ENCODE peak calls at places on chromosome 17, in seven cellular contexts. I is GM12878, M is K562, L is GM12891, E is GM12892, U is HepG2, C is H1. O is an unnamed sample.

GRCh38 chr17:57257911-57258885 is 1.9 kb downstream of the MSI2 start:
- DNase-seq in I (no peak), M (peak), L (no peak), E (no peak), U (peak), C (peak), O (no peak)

GRCh38 chr17:21090889-21091618 is 35.7 kb upstream of the DHRS7B start:
- DNase-seq in I (no peak), M (no peak), L (no peak), E (no peak), U (no peak), C (no peak), O (no peak)

GRCh38 chr17:3801043-3801746 is at the start of gene ITGAE:
- DNase-seq in I (no peak), M (no peak), L (no peak), E (no peak), U (no peak), C (no peak), O (no peak)

GRCh38 chr17:40178660-40179059 is 1.4 kb downstream of the RAPGEFL1 start:
- DNase-seq in I (no peak), M (no peak), L (no peak), E (no peak), U (no peak), C (no peak), O (no peak)

GRCh38 chr17:43679911-43680310 is 18.2 kb upstream of the MEOX1 start:
- DNase-seq in I (no peak), M (no peak), L (no peak), E (no peak), U (no peak), C (no peak), O (no peak)

GRCh38 chr17:64707077-64707591 is 45.0 kb upstream of the SMURF2 start:
- DNase-seq in I (no peak), M (no peak), L (no peak), E (no peak), U (peak), C (no peak), O (peak)

GRCh38 chr17:1787301-1787902 is 25.5 kb downstream of the SERPINF1 start:
- DNase-seq in I (no peak), M (no peak), L (no peak), E (no peak), U (peak), C (no peak), O (peak)

GRCh38 chr17:6421700-6422604 is 13.0 kb downstream of the AIPL1 start:
- DNase-seq in I (no peak), M (peak), L (peak), E (peak), U (peak), C (peak), O (peak)

GRCh38 chr17:31595666-31596381 is 204.3 kb downstream of the RAB11FIP4 start:
- DNase-seq in I (no peak), M (no peak), L (no peak), E (no peak), U (no peak), C (no peak), O (no peak)

GRCh38 chr17:21532763-21533385 is 156.7 kb downstream of the KCNJ12 start:
- DNase-seq in I (no peak), M (no peak), L (no peak), E (no peak), U (no peak), C (no peak), O (no peak)

GRCh38 chr17:39699818-39700147 is at the start of gene ERBB2:
- DNase-seq in I (no peak), M (no peak), L (no peak), E (no peak), U (peak), C (peak), O (no peak)

GRCh38 chr17:45857977-45858708 is 13.5 kb downstream of the SPPL2C start:
- DNase-seq in I (no peak), M (peak), L (no peak), E (no peak), U (peak), C (peak), O (no peak)

GRCh38 chr17:44235583-44235936 is 16.1 kb upstream of the UBTF start:
- DNase-seq in I (no peak), M (no peak), L (no peak), E (no peak), U (no peak), C (no peak), O (no peak)

GRCh38 chr17:31678431-31678830 is 180.6 kb downstream of the COPRS start:
- DNase-seq in I (no peak), M (no peak), L (no peak), E (no peak), U (no peak), C (no peak), O (no peak)

GRCh38 chr17:70848785-70849184 is 679.5 kb downstream of the KCNJ2 start:
- DNase-seq in I (no peak), M (no peak), L (no peak), E (no peak), U (no peak), C (no peak), O (no peak)

GRCh38 chr17:76953926-76954325 is 85.7 kb downstream of the MGAT5B start:
- DNase-seq in I (no peak), M (no peak), L (no peak), E (no peak), U (no peak), C (no peak), O (no peak)

GRCh38 chr17:78839762-78840529 is 668 bp downstream of the USP36 start:
- DNase-seq in I (no peak), M (no peak), L (peak), E (peak), U (peak), C (no peak), O (peak)

GRCh38 chr17:3964203-3965122 is at the start of gene ATP2A3:
- DNase-seq in I (no peak), M (peak), L (peak), E (peak), U (no peak), C (peak), O (peak)

GRCh38 chr17:61410555-61411089 is 11.0 kb downstream of the TBX2 start:
- DNase-seq in I (no peak), M (no peak), L (peak), E (peak), U (no peak), C (peak), O (peak)

GRCh38 chr17:21452377-21453143 is 76.4 kb downstream of the KCNJ12 start:
- DNase-seq in I (no peak), M (peak), L (no peak), E (no peak), U (peak), C (peak), O (no peak)

GRCh38 chr17:75383842-75384195 is 21.7 kb downstream of the GRB2 start:
- DNase-seq in I (no peak), M (no peak), L (no peak), E (no peak), U (no peak), C (no peak), O (no peak)

GRCh38 chr17:40901981-40902862 is 17.2 kb upstream of the KRT20 start:
- DNase-seq in I (no peak), M (no peak), L (no peak), E (no peak), U (peak), C (no peak), O (no peak)

GRCh38 chr17:32341141-32341856 is 674 bp downstream of the C17orf75 start:
- DNase-seq in I (no peak), M (peak), L (no peak), E (no peak), U (peak), C (no peak), O (peak)

GRCh38 chr17:42675348-42675983 is 1.3 kb downstream of the PLEKHH3 start:
- DNase-seq in I (no peak), M (peak), L (no peak), E (no peak), U (no peak), C (peak), O (peak)

GRCh38 chr17:75181608-75182318 is 996 bp downstream of the SUMO2 start:
- DNase-seq in I (no peak), M (peak), L (no peak), E (no peak), U (no peak), C (no peak), O (peak)

GRCh38 chr17:39636927-39637736 is at the start of gene STARD3:
- DNase-seq in I (no peak), M (peak), L (peak), E (peak), U (peak), C (peak), O (peak)

GRCh38 chr17:83155128-83156081 is 76.0 kb downstream of the METRNL start:
- DNase-seq in I (no peak), M (no peak), L (no peak), E (no peak), U (no peak), C (no peak), O (peak)

GRCh38 chr17:43790311-43790940 is 10.2 kb downstream of the CFAP97D1 start:
- DNase-seq in I (no peak), M (no peak), L (no peak), E (no peak), U (peak), C (peak), O (no peak)

GRCh38 chr17:79146562-79146961 is 71.9 kb downstream of the ENGASE start:
- DNase-seq in I (no peak), M (no peak), L (no peak), E (no peak), U (no peak), C (no peak), O (no peak)

GRCh38 chr17:39576187-39576586 is 31.5 kb downstream of the NEUROD2 start:
- DNase-seq in I (no peak), M (no peak), L (no peak), E (no peak), U (peak), C (peak), O (peak)

GRCh38 chr17:12256380-12256995 is 235.8 kb downstream of the MAP2K4 start:
- DNase-seq in I (peak), M (peak), L (peak), E (no peak), U (peak), C (no peak), O (peak)

GRCh38 chr17:77317091-77317519 is 176.3 kb downstream of the SEC14L1 start:
- DNase-seq in I (no peak), M (no peak), L (no peak), E (no peak), U (no peak), C (no peak), O (peak)

GRCh38 chr17:77948690-77949114 is 9.8 kb upstream of the TNRC6C start:
- DNase-seq in I (no peak), M (no peak), L (no peak), E (no peak), U (peak), C (no peak), O (peak)

DNA sequence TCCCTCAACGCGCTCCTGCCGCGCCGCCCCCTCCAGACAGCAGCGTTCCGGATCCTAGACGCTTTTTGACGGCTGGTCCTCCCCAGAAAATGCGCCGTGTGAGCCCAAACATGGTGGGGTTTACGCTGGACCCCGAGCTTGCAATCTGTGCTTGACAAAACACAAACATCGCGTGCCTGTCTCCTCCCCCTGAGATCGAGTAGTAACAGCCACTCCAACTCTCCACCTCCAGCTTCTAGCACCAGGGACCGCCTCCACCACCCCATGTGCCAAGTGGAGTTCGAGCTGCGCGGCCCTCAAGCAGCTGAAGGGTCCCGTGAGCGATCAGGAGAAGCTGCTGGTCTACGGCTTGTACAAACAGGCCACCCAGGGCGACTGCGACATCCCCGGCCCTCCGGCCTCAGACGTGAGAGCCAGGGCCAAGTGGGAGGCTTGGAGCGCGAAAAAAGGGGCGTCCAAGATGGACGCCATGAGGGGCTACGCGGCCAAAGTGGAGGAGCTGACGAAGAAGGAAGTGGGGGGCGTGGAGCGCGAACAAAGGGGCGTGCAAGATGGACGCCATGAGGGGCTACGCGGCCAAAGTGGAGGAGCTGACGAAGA is 656 bp upstream of the GEMIN4 start:
- DNase-seq in I (no peak), M (no peak), L (peak), E (peak), U (no peak), C (no peak), O (peak)
- TF ChIP-seq TAF1 in I (no peak), M (peak), L (no peak), E (no peak), U (no peak), C (no peak), O (no peak)

GRCh38 chr17:38404174-38404943 is 23.9 kb upstream of the ARHGAP23 start:
- DNase-seq in I (no peak), M (no peak), L (no peak), E (no peak), U (no peak), C (peak), O (no peak)
- TF ChIP-seq TAF1 in I (no peak), M (no peak), L (no peak), E (no peak), U (no peak), C (peak), O (no peak)

GRCh38 chr17:17108681-17109049 is 66.4 kb downstream of the MPRIP start:
- DNase-seq in I (no peak), M (no peak), L (no peak), E (no peak), U (no peak), C (no peak), O (peak)
- TF ChIP-seq TAF1 in I (no peak), M (no peak), L (no peak), E (no peak), U (no peak), C (no peak), O (no peak)

GRCh38 chr17:62980842-62981241 is 14.8 kb downstream of the TANC2 start:
- DNase-seq in I (no peak), M (no peak), L (no peak), E (no peak), U (no peak), C (no peak), O (no peak)

GRCh38 chr17:62987136-62987535 is 21.1 kb downstream of the TANC2 start:
- DNase-seq in I (no peak), M (peak), L (no peak), E (no peak), U (no peak), C (peak), O (peak)

GRCh38 chr17:62981933-62982332 is 15.9 kb downstream of the TANC2 start:
- DNase-seq in I (no peak), M (no peak), L (no peak), E (no peak), U (no peak), C (no peak), O (no peak)

GRCh38 chr17:62984801-62985200 is 18.8 kb downstream of the TANC2 start:
- DNase-seq in I (no peak), M (no peak), L (no peak), E (no peak), U (no peak), C (no peak), O (no peak)

DNA sequence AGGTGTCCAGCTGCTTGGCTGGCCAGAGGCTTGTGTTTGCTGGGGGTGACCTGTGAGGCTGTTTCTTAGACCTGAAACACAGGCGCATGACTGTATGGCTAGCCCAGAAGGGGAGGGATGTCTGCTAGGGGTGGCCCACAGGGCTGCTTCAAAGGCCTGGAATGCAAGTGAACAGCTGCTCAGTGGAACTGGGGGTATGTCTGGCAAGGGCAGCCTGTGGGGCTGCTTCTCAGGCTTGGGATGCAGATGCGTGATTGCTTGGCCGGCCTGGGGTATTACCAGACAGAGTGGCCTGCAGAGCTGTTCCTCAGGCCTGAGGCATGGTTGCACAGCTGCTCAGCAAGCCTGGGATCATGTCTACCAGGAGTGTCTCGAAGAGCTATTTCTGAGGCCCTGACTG is 20.5 kb downstream of the TANC2 start:
- DNase-seq in I (no peak), M (no peak), L (no peak), E (no peak), U (no peak), C (no peak), O (no peak)
- TF ChIP-seq TAF1 in I (no peak), M (no peak), L (no peak), E (no peak), U (no peak), C (no peak), O (no peak)

DNA sequence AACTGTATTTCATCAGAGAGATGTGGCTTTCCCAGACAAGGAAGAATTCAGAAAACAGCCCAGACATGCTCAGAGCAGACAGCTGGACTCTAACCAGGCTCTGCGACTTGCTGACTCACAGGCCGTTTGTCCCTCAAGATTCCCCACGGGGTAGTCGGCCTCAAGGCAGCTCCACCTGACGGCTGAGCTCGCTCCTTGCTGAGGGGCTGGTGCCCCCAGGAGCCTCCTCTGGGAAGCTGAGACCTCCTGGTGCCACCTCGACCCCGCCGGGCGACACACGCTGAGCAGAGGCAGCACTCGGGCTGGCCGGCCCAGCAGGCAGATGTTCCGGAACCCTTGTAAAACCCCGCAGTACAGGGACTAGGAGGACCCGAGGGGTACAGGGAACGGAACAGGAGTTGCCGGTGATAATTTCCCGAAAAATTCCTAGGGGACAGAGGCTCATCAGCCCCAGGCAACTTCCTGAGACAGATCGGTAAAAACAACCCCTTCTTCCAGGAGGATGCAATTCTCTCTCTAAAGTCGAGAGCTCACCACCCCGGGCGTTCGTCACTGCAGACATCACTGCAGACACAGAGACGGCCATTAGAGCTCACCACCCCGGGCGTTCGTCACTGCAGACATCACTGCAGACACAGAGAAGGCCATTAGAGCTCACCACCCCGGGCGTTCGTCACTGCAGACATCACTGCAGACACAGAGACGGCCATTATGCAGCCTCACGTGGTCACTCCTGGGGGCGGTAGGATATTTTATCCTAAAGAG is 19.9 kb downstream of the RPH3AL start:
- DNase-seq in I (no peak), M (no peak), L (no peak), E (no peak), U (no peak), C (no peak), O (no peak)
- TF ChIP-seq TAF1 in I (no peak), M (no peak), L (no peak), E (no peak), U (no peak), C (no peak), O (no peak)

GRCh38 chr17:14205992-14206461 is 30.6 kb downstream of the CDRT15 start:
- DNase-seq in I (no peak), M (no peak), L (no peak), E (no peak), U (no peak), C (no peak), O (no peak)
- TF ChIP-seq TAF1 in I (no peak), M (no peak), L (no peak), E (no peak), U (no peak), C (no peak), O (no peak)

GRCh38 chr17:33895491-33895890 is 359.6 kb upstream of the CCL2 start:
- DNase-seq in I (no peak), M (no peak), L (no peak), E (no peak), U (no peak), C (no peak), O (no peak)

GRCh38 chr17:33896309-33896708 is 358.8 kb upstream of the CCL2 start:
- DNase-seq in I (no peak), M (no peak), L (no peak), E (no peak), U (no peak), C (no peak), O (no peak)

GRCh38 chr17:33889766-33890165 is 365.3 kb upstream of the CCL2 start:
- DNase-seq in I (no peak), M (no peak), L (no peak), E (no peak), U (no peak), C (no peak), O (no peak)

GRCh38 chr17:33892677-33893076 is 362.4 kb upstream of the CCL2 start:
- DNase-seq in I (no peak), M (no peak), L (no peak), E (no peak), U (no peak), C (no peak), O (peak)

GRCh38 chr17:33893192-33893591 is 361.9 kb upstream of the CCL2 start:
- DNase-seq in I (no peak), M (no peak), L (no peak), E (no peak), U (no peak), C (no peak), O (peak)
- TF ChIP-seq TAF1 in I (no peak), M (no peak), L (no peak), E (no peak), U (no peak), C (no peak), O (no peak)

O was measured in SK-N-SH.